ENCODE peak calls at places on chromosomes 3 and 15, in nine cellular contexts. J, V, S, F, N, Q, D, K and O are unnamed samples.

GRCh38 chr3:183044547-183045229 is 54.6 kb downstream of the MCCC1 start:
- DNase-seq in J (no peak), Q (no peak), N (no peak), V (no peak), D (peak), F (no peak), S (no peak), K (no peak), O (no peak)

GRCh38 chr15:64928626-64929220 is 17.0 kb downstream of the ANKDD1A start:
- DNase-seq in D (no peak), S (no peak), N (no peak), V (peak), J (no peak), K (no peak), F (no peak), Q (no peak), O (no peak)

GRCh38 chr3:100136921-100137320 is 22.6 kb upstream of the FILIP1L start:
- DNase-seq in S (peak), Q (no peak), N (no peak), K (no peak), V (no peak), F (no peak), D (no peak), J (peak), O (no peak)

GRCh38 chr15:41241251-41241964 is 10.3 kb downstream of the CHP1 start:
- DNase-seq in N (no peak), S (no peak), F (no peak), Q (no peak), D (no peak), K (no peak), V (peak), J (peak), O (no peak)

GRCh38 chr3:55180936-55181535 is 253.2 kb upstream of the LRTM1 start:
- DNase-seq in F (no peak), N (peak), D (peak), J (peak), Q (no peak), V (peak), K (no peak), S (no peak), O (peak)

GRCh38 chr15:91278956-91279355 is 178.9 kb downstream of the SV2B start:
- DNase-seq in N (no peak), V (no peak), J (no peak), S (no peak), D (no peak), K (no peak), F (no peak), Q (no peak), O (no peak)

GRCh38 chr3:105791134-105791533 is 77.7 kb downstream of the CBLB start:
- DNase-seq in Q (no peak), V (no peak), S (peak), D (no peak), K (no peak), F (no peak), J (no peak), N (no peak), O (no peak)

GRCh38 chr15:26449296-26449695 is 323.6 kb downstream of the GABRB3 start:
- DNase-seq in K (no peak), J (no peak), F (no peak), D (no peak), S (no peak), V (no peak), N (no peak), Q (no peak), O (no peak)

GRCh38 chr3:80668600-80669281 is 900.9 kb upstream of the ROBO1 start:
- DNase-seq in S (no peak), J (no peak), K (no peak), Q (no peak), V (no peak), F (no peak), N (no peak), D (no peak), O (no peak)

GRCh38 chr3:24296441-24297205 is 198.0 kb downstream of the THRB start:
- DNase-seq in D (no peak), Q (no peak), F (no peak), S (peak), K (no peak), J (no peak), V (no peak), N (peak), O (no peak)

GRCh38 chr3:53850895-53851294 is 4.5 kb downstream of the IL17RB start:
- DNase-seq in V (peak), N (no peak), K (no peak), J (peak), D (no peak), Q (no peak), S (peak), F (no peak), O (no peak)

GRCh38 chr3:15180042-15180611 is 25.9 kb upstream of the CAPN7 start:
- DNase-seq in K (no peak), S (no peak), J (no peak), Q (no peak), N (no peak), V (no peak), F (no peak), D (no peak), O (no peak)

GRCh38 chr15:29103825-29104565 is 165.6 kb downstream of the NSMCE3 start:
- DNase-seq in Q (peak), J (peak), V (peak), S (peak), D (peak), N (peak), K (peak), F (no peak), O (peak)

GRCh38 chr15:58524247-58524646 is 92.5 kb downstream of the LIPC start:
- DNase-seq in F (no peak), N (no peak), S (no peak), K (no peak), V (peak), D (no peak), J (no peak), Q (no peak), O (no peak)

GRCh38 chr3:38835939-38836338 is 19.9 kb upstream of the SCN10A start:
- DNase-seq in D (no peak), F (no peak), V (no peak), S (no peak), K (no peak), J (no peak), Q (no peak), N (no peak), O (no peak)

GRCh38 chr3:98887684-98888083 is 13.8 kb downstream of the DCBLD2 start:
- DNase-seq in K (no peak), Q (no peak), V (no peak), J (no peak), N (no peak), F (no peak), D (no peak), S (no peak), O (no peak)

GRCh38 chr3:150763841-150764483 is 993 bp upstream of the SIAH2 start:
- DNase-seq in N (peak), V (peak), S (peak), J (peak), F (peak), D (peak), Q (peak), K (peak), O (peak)

DNA sequence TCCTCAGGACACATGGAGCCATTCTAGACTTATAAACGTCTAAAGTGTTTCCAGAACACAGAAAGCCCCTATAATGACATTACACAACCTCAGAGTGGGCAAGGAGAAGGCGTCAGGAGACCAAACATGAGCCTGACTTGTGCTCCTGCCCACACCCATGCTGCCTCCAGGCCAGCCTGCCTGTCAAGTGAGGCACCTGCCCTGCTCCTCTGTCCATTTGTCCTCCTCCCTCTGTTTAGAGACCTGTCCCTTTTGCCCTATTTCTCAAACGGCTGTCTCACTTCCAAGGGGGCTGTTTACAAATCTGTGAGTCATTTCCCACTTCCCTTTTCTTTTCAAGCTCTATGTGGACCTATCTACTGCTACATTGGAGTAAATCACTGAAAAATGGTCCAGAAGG is 21.0 kb downstream of the ZDHHC3 start:
- DNase-seq in Q (no peak), K (no peak), D (peak), S (peak), N (no peak), V (no peak), F (no peak), J (no peak), O (peak)
- H3K27ac ChIP-seq in Q (no peak), K (no peak), D (peak), S (no peak), N (no peak), V (no peak), F (no peak), J (no peak), O (no peak)

GRCh38 chr3:7546219-7546618 is 685.3 kb downstream of the GRM7 start:
- DNase-seq in N (no peak), K (peak), F (no peak), Q (no peak), V (peak), S (no peak), D (no peak), J (peak), O (no peak)
- TF ChIP-seq CTCF in N (no peak), K (peak), F (peak), Q (no peak), V (peak), S (no peak), D (no peak), J (peak), O (no peak)

DNA sequence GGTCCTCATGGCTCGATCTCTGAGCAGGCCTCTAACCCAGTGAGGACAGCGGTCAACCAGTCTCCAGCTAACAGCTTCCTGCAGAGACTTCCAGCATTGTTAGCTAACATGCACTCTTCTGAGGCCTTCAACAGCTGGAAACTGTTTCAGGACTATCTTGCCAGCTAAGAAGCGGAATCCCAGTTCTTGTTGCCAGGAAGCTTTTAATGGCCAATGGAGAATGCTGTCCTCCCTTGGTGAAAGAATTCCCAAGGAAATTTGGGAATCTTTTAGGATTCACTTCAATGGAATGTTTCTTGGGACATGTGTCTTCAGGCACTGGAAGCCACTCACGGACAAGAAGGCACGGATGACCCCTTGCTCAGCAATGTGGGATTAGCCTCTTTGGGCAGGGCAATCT is 91.7 kb downstream of the CEMIP start:
- DNase-seq in V (no peak), S (no peak), J (no peak), D (no peak), Q (no peak), F (no peak), K (no peak), N (no peak), O (no peak)
- H3K27ac ChIP-seq in V (no peak), S (no peak), J (no peak), D (no peak), Q (no peak), F (no peak), K (no peak), N (no peak), O (no peak)

DNA sequence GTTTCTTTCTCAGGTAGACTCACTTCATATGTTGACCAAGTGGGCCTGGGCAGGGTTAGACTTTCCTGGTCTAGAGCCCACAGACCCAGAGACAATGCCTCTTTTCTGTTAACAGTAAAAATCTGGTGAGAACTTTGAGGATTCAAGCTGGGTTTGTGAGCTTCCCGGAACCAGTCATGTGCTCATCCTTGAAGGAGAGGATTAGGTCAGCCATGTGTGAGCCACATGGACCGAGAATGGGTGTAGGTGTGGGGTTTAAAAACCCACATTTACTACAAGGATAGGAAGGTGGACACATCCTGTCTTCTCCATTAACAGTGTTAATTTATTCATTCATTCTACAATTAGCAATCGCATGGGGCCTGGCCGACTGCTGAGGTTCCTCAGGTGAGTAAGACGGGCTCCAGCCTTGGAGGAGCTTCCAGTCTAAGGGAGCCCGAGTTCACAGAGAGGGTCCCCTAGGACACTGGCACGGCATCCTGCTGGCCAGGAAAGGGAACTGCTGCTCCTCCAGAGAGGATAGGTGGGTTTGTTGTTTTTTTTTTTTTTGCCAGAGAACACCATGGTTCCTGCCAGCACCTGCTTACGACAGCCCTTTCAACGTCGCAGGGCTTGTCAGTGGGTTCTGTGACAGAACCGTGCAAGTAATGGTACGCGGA is 69.0 kb downstream of the SQOR start:
- DNase-seq in D (no peak), N (peak), S (no peak), Q (no peak), J (no peak), F (no peak), V (no peak), K (no peak), O (no peak)
- TF ChIP-seq CTCF in D (no peak), N (peak), S (peak), Q (no peak), J (no peak), F (no peak), V (no peak), K (peak), O (no peak)

GRCh38 chr3:161221881-161222600 is 930 bp downstream of the NMD3 start:
- DNase-seq in V (peak), N (no peak), F (no peak), K (no peak), Q (no peak), D (peak), S (peak), J (peak), O (peak)
- H3K27ac ChIP-seq in V (peak), N (no peak), F (no peak), K (peak), Q (no peak), D (peak), S (peak), J (peak), O (peak)

GRCh38 chr3:138423316-138423715 is 11.1 kb upstream of the ESYT3 start:
- DNase-seq in Q (no peak), N (no peak), J (no peak), D (no peak), F (no peak), S (no peak), V (no peak), K (no peak), O (no peak)

GRCh38 chr3:138429665-138430064 is 4.8 kb upstream of the ESYT3 start:
- DNase-seq in N (no peak), D (no peak), F (no peak), J (no peak), K (no peak), S (no peak), V (no peak), Q (no peak), O (no peak)

DNA sequence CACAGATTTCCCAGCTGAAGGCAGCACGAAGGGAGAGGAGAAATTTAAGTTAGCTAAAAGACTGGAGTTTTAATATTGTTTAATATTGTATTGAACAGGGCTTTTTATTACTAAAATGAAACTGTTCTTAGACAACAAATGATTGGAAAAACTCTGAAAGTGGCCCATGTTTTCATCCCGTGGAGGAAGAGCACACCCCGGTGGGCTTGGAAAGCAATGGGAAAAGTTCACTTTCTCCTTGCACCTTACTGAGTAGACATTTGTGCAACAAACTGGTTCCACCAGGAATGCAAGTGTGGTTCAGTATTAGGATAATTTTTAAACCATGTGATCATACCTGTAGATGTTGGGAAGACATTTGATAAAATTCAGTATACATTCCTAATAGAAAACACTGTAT is 8.2 kb upstream of the ESYT3 start:
- DNase-seq in V (no peak), D (no peak), K (peak), F (no peak), N (peak), S (peak), Q (no peak), J (no peak), O (no peak)
- TF ChIP-seq CTCF in V (peak), D (peak), K (peak), F (peak), N (peak), S (peak), Q (no peak), J (peak), O (no peak)

GRCh38 chr3:82977871-82978270 is 1216.4 kb upstream of the GBE1 start:
- DNase-seq in S (no peak), Q (no peak), F (no peak), K (no peak), J (no peak), N (peak), V (no peak), D (no peak), O (no peak)
- H3K27ac ChIP-seq in S (no peak), Q (no peak), F (no peak), K (no peak), J (no peak), N (no peak), V (no peak), D (no peak), O (no peak)

DNA sequence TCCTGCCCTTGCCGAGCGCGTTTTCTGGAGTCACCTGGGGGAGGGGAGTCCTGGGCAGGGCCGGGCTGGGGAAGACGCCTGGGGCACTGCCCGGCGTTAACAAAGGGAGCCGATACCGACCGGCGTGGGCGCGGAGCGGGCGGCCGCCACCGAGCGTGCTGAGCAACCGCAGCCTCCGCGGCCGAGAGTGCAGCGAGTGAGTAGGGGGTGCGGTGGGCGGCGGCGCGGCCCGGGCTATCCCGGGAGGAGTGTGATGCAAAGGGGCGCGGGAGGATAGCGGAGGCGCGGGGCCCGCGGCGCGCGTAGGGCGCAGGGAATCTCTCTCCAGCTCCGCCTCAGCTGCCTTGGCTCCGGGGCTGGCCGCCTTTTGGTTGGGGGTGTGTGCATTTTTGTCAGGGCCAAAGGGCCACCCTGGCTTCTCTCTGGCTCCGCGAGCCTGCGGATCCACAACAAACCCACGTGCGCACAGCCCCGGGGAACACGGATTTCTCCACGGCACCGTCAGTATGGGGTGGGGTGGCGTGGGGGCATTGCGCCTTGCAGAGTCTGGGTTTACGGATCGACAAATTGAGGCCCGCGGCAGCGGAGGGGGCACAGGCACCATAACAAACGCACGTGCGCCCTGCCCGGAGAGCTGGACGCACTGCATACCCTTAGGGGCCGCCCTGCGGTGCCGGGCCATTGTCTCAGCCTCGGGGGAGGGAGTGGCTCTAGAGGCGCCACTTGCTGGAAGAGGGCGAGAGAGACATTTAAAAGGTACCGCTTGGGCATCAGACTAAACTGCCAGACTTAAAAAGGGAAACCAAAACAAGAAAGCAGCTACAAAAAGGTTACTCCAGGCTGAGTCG is 537 bp downstream of the ST6GAL1 start:
- DNase-seq in N (peak), F (peak), D (peak), V (peak), J (peak), S (peak), Q (peak), K (peak), O (no peak)
- TF ChIP-seq CTCF in N (peak), F (peak), D (peak), V (no peak), J (peak), S (no peak), Q (no peak), K (peak), O (peak)